ENCODE peak calls at places on chromosome 15, in four cellular contexts. G is AG09309, I is IMR-90, X is endothelial cell. C is an unnamed sample.

GRCh38 chr15:38853608-38854007 is 289.0 kb upstream of the RASGRP1 start:
- DNase-seq in G (no peak), I (peak), X (peak), C (peak)

GRCh38 chr15:83762367-83762766 is 108.4 kb downstream of the ADAMTSL3 start:
- DNase-seq in G (no peak), I (no peak), X (no peak), C (no peak)

GRCh38 chr15:61530769-61531168 is 301.7 kb upstream of the RORA start:
- DNase-seq in G (no peak), I (no peak), X (peak), C (peak)

GRCh38 chr15:20348900-20349773 is 192.5 kb downstream of the GOLGA6L6 start:
- DNase-seq in G (no peak), I (no peak), X (no peak), C (no peak)

GRCh38 chr15:75902129-75902557 is 1.5 kb upstream of the FBXO22 start:
- DNase-seq in G (no peak), I (no peak), X (no peak), C (peak)

GRCh38 chr15:44314512-44314911 is 26.0 kb downstream of the GOLM2 start:
- DNase-seq in G (no peak), I (no peak), X (no peak), C (no peak)

GRCh38 chr15:73493936-73494335 is 51.0 kb downstream of the REC114 start:
- DNase-seq in G (no peak), I (no peak), X (no peak), C (no peak)

GRCh38 chr15:25089577-25089976 is 134.8 kb downstream of the SNRPN start:
- DNase-seq in G (no peak), I (no peak), X (no peak), C (no peak)

GRCh38 chr15:92645051-92645631 is 10.4 kb downstream of the FAM174B start:
- DNase-seq in G (no peak), I (no peak), X (no peak), C (no peak)

GRCh38 chr15:101676965-101677364 is 24.8 kb upstream of the TM2D3 start:
- DNase-seq in G (peak), I (peak), X (no peak), C (no peak)

GRCh38 chr15:92617197-92618037 is 38.2 kb downstream of the FAM174B start:
- DNase-seq in G (no peak), I (peak), X (no peak), C (peak)

GRCh38 chr15:72983812-72984211 is 68.5 kb upstream of the NEO1 start:
- DNase-seq in G (no peak), I (no peak), X (no peak), C (no peak)

GRCh38 chr15:27017168-27017809 is 46.3 kb downstream of the GABRG3 start:
- DNase-seq in G (peak), I (peak), X (peak), C (peak)

GRCh38 chr15:101028321-101028720 is 109.2 kb downstream of the LRRK1 start:
- DNase-seq in G (no peak), I (peak), X (no peak), C (no peak)

GRCh38 chr15:90036806-90037509 is 35.8 kb downstream of the ZNF710 start:
- DNase-seq in G (no peak), I (no peak), X (no peak), C (peak)

GRCh38 chr15:69780981-69781380 is 316.7 kb downstream of the TLE3 start:
- DNase-seq in G (no peak), I (no peak), X (no peak), C (no peak)

GRCh38 chr15:86743283-86743903 is 663.7 kb downstream of the AGBL1 start:
- DNase-seq in G (no peak), I (no peak), X (peak), C (no peak)

GRCh38 chr15:60363903-60364302 is 33.9 kb downstream of the ANXA2 start:
- DNase-seq in G (no peak), I (no peak), X (no peak), C (no peak)

GRCh38 chr15:64274541-64274940 is 81.4 kb downstream of the CSNK1G1 start:
- DNase-seq in G (no peak), I (no peak), X (no peak), C (peak)

GRCh38 chr15:55247766-55248427 is 41.7 kb downstream of the RAB27A start:
- DNase-seq in G (no peak), I (no peak), X (no peak), C (no peak)

GRCh38 chr15:95557226-95558046 is 773.1 kb upstream of the NR2F2 start:
- DNase-seq in G (peak), I (peak), X (no peak), C (peak)

GRCh38 chr15:75203017-75203907 is 1.6 kb downstream of the C15orf39 start:
- DNase-seq in G (no peak), I (peak), X (no peak), C (peak)

GRCh38 chr15:84752700-84753099 is 4.3 kb downstream of the ZNF592 start:
- DNase-seq in G (no peak), I (peak), X (no peak), C (peak)

GRCh38 chr15:81710328-81710727 is 335.5 kb downstream of the MEX3B start:
- DNase-seq in G (no peak), I (no peak), X (no peak), C (no peak)

GRCh38 chr15:61518191-61518950 is 289.3 kb upstream of the RORA start:
- DNase-seq in G (no peak), I (peak), X (no peak), C (peak)

GRCh38 chr15:29687204-29687768 is 135.0 kb downstream of the TJP1 start:
- DNase-seq in G (no peak), I (no peak), X (no peak), C (no peak)

GRCh38 chr15:71975816-71976150 is 142.2 kb downstream of the MYO9A start:
- DNase-seq in G (no peak), I (no peak), X (no peak), C (no peak)

GRCh38 chr15:101056366-101057334 is 137.5 kb downstream of the LRRK1 start:
- DNase-seq in G (no peak), I (no peak), X (no peak), C (no peak)

GRCh38 chr15:39125904-39126303 is 455.0 kb upstream of the THBS1 start:
- DNase-seq in G (no peak), I (peak), X (peak), C (peak)

GRCh38 chr15:67152429-67152828 is 87.0 kb downstream of the SMAD3 start:
- DNase-seq in G (no peak), I (no peak), X (no peak), C (no peak)

GRCh38 chr15:72796515-72797337 is 13.2 kb upstream of the ADPGK start:
- DNase-seq in G (no peak), I (peak), X (peak), C (peak)

GRCh38 chr15:73900129-73900712 is 26.0 kb upstream of the LOXL1 start:
- DNase-seq in G (no peak), I (peak), X (no peak), C (no peak)

GRCh38 chr15:40161693-40162401 is 978 bp downstream of the BUB1B start:
- DNase-seq in G (no peak), I (no peak), X (no peak), C (no peak)

GRCh38 chr15:98067339-98067738 is 106.8 kb downstream of the ARRDC4 start:
- DNase-seq in G (no peak), I (peak), X (no peak), C (peak)

GRCh38 chr15:99406120-99406519 is 154.8 kb downstream of the LRRC28 start:
- DNase-seq in G (no peak), I (no peak), X (no peak), C (no peak)
- TF ChIP-seq CTCF in G (no peak), I (no peak), X (no peak), C (no peak)

GRCh38 chr15:56913241-56913640 is 5.2 kb upstream of the TCF12 start:
- DNase-seq in G (no peak), I (no peak), X (no peak), C (peak)
- TF ChIP-seq CTCF in G (no peak), I (no peak), X (no peak), C (no peak)

GRCh38 chr15:52263563-52263962 is 32.0 kb downstream of the MYO5C start:
- DNase-seq in G (no peak), I (no peak), X (no peak), C (no peak)

GRCh38 chr15:52261026-52261425 is 34.6 kb downstream of the MYO5C start:
- DNase-seq in G (no peak), I (no peak), X (no peak), C (no peak)

GRCh38 chr15:52259503-52259902 is 36.1 kb downstream of the MYO5C start:
- DNase-seq in G (no peak), I (no peak), X (no peak), C (no peak)

GRCh38 chr15:52262364-52262763 is 33.2 kb downstream of the MYO5C start:
- DNase-seq in G (no peak), I (no peak), X (no peak), C (no peak)

DNA sequence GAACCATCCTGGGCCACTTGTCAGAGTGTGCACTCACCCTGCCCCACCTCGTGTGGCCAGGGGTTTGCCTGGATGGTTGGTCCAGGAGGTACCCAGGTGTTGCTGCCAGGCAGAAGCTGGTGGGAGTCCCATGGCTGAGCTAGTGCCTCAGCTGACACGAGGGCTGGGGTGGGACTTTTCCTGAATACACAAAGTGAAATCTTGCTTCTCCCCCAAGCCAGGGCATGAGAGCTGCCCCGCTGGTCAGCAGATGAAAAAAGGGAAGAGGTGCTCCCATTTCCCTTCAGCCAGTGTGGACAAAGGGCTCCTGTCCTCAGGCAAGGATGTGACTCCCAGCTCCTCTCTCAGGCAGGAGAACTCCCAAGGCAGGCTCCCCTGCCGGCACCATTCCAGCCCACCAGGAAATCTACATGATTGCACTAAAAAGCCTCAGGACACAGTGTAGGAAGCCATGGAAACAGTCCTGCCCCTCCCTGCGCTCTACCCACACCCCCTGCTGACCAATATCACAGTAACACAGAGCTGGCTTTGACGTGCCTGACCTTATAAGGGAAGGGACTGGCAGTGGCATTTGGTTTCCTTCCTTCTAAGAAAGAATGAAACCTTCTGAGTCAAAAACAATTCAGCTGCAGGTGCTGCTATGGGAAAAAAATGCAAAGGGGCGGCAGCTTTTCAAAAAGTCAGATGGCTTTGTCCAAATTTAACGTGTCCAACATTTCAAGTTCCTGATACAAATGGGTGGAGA is 33.9 kb downstream of the MYO5C start:
- DNase-seq in G (no peak), I (peak), X (peak), C (peak)
- TF ChIP-seq CTCF in G (peak), I (no peak), X (no peak), C (peak)

GRCh38 chr15:36208868-36209582 is 370.4 kb upstream of the CDIN1 start:
- DNase-seq in G (no peak), I (peak), X (no peak), C (peak)
- TF ChIP-seq CTCF in G (peak), I (peak), X (no peak), C (no peak)

GRCh38 chr15:58056015-58056414 is 9.5 kb downstream of the ALDH1A2 start:
- DNase-seq in G (no peak), I (no peak), X (no peak), C (no peak)
- TF ChIP-seq CTCF in G (peak), I (no peak), X (peak), C (peak)

GRCh38 chr15:42066764-42067415 is 27.5 kb downstream of the PLA2G4D start:
- DNase-seq in G (no peak), I (no peak), X (no peak), C (no peak)
- TF ChIP-seq CTCF in G (no peak), I (no peak), X (peak), C (no peak)

DNA sequence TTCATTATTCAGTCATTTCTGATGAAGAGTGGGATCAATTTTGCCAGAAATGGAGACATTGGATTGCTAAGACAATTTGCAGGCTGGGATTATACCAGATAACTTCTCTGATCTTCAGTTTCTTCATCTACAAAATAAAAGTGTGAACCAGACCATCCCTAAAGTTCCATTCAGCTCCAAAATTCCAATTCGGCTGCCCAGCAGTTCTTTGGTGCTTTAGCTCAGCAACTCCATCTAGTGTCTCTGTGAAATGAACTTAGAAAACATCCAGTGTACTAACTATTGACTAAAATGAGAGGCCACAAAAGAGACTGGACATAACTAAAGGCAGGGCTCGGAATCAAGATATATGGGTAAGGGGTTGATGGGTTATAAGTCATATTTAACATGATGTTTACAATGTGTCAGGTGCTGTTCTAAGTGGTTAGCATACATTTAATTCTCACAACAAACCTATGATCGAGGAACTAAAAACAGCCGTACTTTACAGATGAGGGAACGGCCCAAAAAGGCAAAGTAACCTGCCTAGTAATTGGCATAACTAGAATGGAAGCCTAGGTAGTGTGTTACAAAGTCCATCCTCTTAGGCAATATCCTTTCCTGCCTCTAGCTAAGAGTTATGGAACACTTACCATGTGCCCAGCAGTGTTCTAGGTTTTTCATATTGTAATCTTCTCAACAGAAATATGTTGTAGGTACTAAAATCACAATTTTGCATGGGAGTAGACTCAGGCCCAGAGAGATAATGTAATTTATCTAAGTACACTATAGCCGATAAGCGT is 17.0 kb downstream of the THAP10 start:
- DNase-seq in G (no peak), I (peak), X (no peak), C (peak)
- TF ChIP-seq CTCF in G (peak), I (peak), X (no peak), C (peak)

GRCh38 chr15:77496710-77497107 is 76.0 kb downstream of the HMG20A start:
- DNase-seq in G (peak), I (peak), X (peak), C (peak)

GRCh38 chr15:77494073-77494472 is 73.4 kb downstream of the HMG20A start:
- DNase-seq in G (no peak), I (no peak), X (no peak), C (no peak)

GRCh38 chr15:77489647-77490046 is 69.0 kb downstream of the HMG20A start:
- DNase-seq in G (no peak), I (no peak), X (no peak), C (no peak)

GRCh38 chr15:77495806-77496589 is 75.3 kb downstream of the HMG20A start:
- DNase-seq in G (no peak), I (peak), X (peak), C (peak)

DNA sequence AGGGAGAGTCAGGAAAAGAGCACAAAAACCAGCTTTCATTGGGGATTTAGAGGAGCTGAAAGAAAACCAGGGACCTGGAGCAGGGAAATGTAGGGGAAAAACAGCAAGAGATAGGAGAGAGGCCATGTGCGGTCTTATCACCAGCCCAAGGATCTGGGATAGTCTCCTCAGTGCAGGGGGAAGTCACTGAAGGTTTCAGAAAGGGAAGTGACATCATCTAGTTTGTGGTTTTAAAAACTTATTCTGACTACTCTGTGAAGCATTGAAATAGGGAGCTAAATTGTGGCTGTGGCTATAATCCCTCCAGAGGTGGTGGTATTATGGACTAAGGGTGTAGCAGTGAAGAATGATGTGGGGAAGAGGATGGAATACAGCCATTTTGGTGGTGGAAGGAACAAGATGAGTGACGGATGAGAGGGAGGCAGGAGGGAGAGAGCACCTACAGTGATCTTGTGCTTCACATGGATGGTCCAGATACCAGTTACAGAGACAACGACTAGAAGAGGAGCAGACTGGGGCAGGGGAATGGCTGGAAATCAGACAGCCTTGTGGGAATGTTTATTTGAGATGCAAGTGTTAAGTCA is 72.7 kb downstream of the HMG20A start:
- DNase-seq in G (no peak), I (peak), X (no peak), C (peak)
- TF ChIP-seq CTCF in G (no peak), I (no peak), X (no peak), C (no peak)

DNA sequence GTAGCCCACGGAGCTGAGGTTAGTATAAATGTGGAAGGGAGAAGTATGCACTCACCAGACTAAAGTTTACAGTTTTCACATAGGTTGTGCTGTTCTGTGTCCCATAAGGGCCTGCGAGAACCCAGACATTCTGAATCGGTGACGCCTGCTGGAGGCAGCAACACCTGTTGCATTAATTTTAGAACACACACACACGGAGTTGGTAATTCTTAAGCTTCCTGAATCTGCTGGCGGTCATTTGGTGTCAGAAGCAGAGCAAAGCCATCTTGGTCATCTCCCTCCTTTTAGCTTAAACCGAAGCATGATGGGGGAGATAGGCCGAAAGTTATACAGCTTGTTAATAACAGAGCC is 41.1 kb upstream of the AP3B2 start:
- DNase-seq in G (no peak), I (no peak), X (peak), C (peak)
- TF ChIP-seq CTCF in G (no peak), I (no peak), X (no peak), C (no peak)

C was measured in choroid plexus epithelial cell.